ENCODE peak calls at places on chromosomes 4 and X, in six cellular contexts. G is K562, X is tibial nerve, Z is adrenal gland, Y is breast epithelium, K is IMR-90. I is an unnamed sample.

GRCh38 chr4:184596617-184597185 is 52.5 kb downstream of the CASP3 start:
- DNase-seq in G (peak; percentile 61), X (no peak), Z (no peak), Y (no peak), K (no peak), I (no peak)

GRCh38 chrX:41408576-41408975 is 38.6 kb upstream of the NYX start:
- DNase-seq in G (no peak), X (no peak), Z (no peak), Y (no peak), K (no peak), I (no peak)

GRCh38 chrX:19602866-19603620 is 87.7 kb upstream of the MAP3K15 start:
- DNase-seq in G (peak; percentile 37), X (no peak), Z (peak; percentile 62), Y (no peak), K (peak; percentile 82), I (no peak)

GRCh38 chrX:5876984-5877655 is 351.5 kb downstream of the NLGN4X start:
- DNase-seq in G (peak; percentile 8), X (no peak), Z (no peak), Y (no peak), K (no peak), I (no peak)

GRCh38 chrX:129786210-129786651 is 6.5 kb downstream of the SASH3 start:
- DNase-seq in G (peak; percentile 50), X (no peak), Z (no peak), Y (no peak), K (no peak), I (no peak)

GRCh38 chr4:12889054-12889453 is 595.1 kb downstream of the RAB28 start:
- DNase-seq in G (no peak), X (peak; percentile 14), Z (no peak), Y (no peak), K (no peak), I (peak; percentile 28)

GRCh38 chr4:144709793-144710525 is 64.0 kb downstream of the HHIP start:
- DNase-seq in G (no peak), X (peak; percentile 25), Z (no peak), Y (no peak), K (peak; percentile 66), I (no peak)

GRCh38 chrX:47500541-47500940 is 17.5 kb upstream of the ZNF41 start:
- DNase-seq in G (no peak), X (no peak), Z (no peak), Y (no peak), K (no peak), I (no peak)

GRCh38 chr4:157994863-157995262 is 178.0 kb downstream of the GASK1B start:
- DNase-seq in G (no peak), X (no peak), Z (no peak), Y (no peak), K (no peak), I (no peak)

GRCh38 chr4:15118281-15118680 is 116.0 kb downstream of the CPEB2 start:
- DNase-seq in G (no peak), X (no peak), Z (no peak), Y (no peak), K (no peak), I (no peak)

GRCh38 chr4:149095798-149096197 is 653.6 kb upstream of the NR3C2 start:
- DNase-seq in G (no peak), X (no peak), Z (no peak), Y (no peak), K (no peak), I (no peak)

GRCh38 chr4:117770269-117771087 is 263.8 kb upstream of the NDST3 start:
- DNase-seq in G (no peak), X (no peak), Z (no peak), Y (no peak), K (no peak), I (no peak)

GRCh38 chr4:86921608-86922252 is 13.1 kb upstream of the AFF1 start:
- DNase-seq in G (no peak), X (no peak), Z (peak; percentile 28), Y (no peak), K (no peak), I (no peak)

GRCh38 chrX:24838624-24839023 is 144.9 kb downstream of the POLA1 start:
- DNase-seq in G (peak; percentile 43), X (peak; percentile 48), Z (no peak), Y (no peak), K (peak; percentile 50), I (no peak)

GRCh38 chr4:186149872-186150271 is 41.5 kb upstream of the CYP4V2 start:
- DNase-seq in G (peak; percentile 58), X (peak; percentile 72), Z (peak; percentile 66), Y (no peak), K (no peak), I (peak; percentile 91)

GRCh38 chrX:136147966-136148365 is 633 bp downstream of the FHL1 start:
- DNase-seq in G (no peak), X (no peak), Z (no peak), Y (no peak), K (no peak), I (no peak)

GRCh38 chrX:129738466-129739308 is at the start of gene XPNPEP2:
- DNase-seq in G (no peak), X (peak; percentile 24), Z (no peak), Y (no peak), K (peak; percentile 18), I (no peak)

GRCh38 chr4:166895771-166896170 is 338.5 kb downstream of the SPOCK3 start:
- DNase-seq in G (no peak), X (no peak), Z (no peak), Y (no peak), K (no peak), I (no peak)

GRCh38 chrX:83997781-83998180 is 136.8 kb downstream of the CYLC1 start:
- DNase-seq in G (no peak), X (no peak), Z (no peak), Y (no peak), K (no peak), I (no peak)

GRCh38 chr4:113653871-113654270 is 107.7 kb downstream of the CAMK2D start:
- DNase-seq in G (no peak), X (no peak), Z (no peak), Y (no peak), K (no peak), I (no peak)

GRCh38 chr4:184355111-184355604 is 119.2 kb downstream of the IRF2 start:
- DNase-seq in G (peak; percentile 88), X (peak; percentile 72), Z (peak; percentile 88), Y (no peak), K (peak; percentile 93), I (no peak)

GRCh38 chr4:186029731-186030421 is 39.1 kb upstream of the TLR3 start:
- DNase-seq in G (no peak), X (peak; percentile 31), Z (peak; percentile 96), Y (peak; percentile 58), K (peak; percentile 5), I (peak; percentile 27)

GRCh38 chrX:26100421-26100920 is 37.7 kb upstream of the MAGEB18 start:
- DNase-seq in G (no peak), X (no peak), Z (no peak), Y (no peak), K (no peak), I (no peak)

GRCh38 chr4:106062452-106062875 is 167.2 kb downstream of the NPNT start:
- DNase-seq in G (peak; percentile 11), X (no peak), Z (no peak), Y (no peak), K (peak; percentile 70), I (no peak)

GRCh38 chrX:2698604-2699003 is 7.5 kb downstream of the CD99 start:
- DNase-seq in G (no peak), X (no peak), Z (no peak), Y (no peak), K (no peak), I (peak; percentile 31)

GRCh38 chrX:2697741-2698294 is 6.7 kb downstream of the CD99 start:
- DNase-seq in G (no peak), X (no peak), Z (no peak), Y (no peak), K (peak; percentile 74), I (peak; percentile 76)

GRCh38 chrX:2694868-2695267 is 3.8 kb downstream of the CD99 start:
- DNase-seq in G (no peak), X (no peak), Z (no peak), Y (no peak), K (no peak), I (no peak)

GRCh38 chrX:2696698-2697215 is 5.7 kb downstream of the CD99 start:
- DNase-seq in G (peak; percentile 40), X (no peak), Z (no peak), Y (no peak), K (peak; percentile 90), I (peak; percentile 68)

GRCh38 chrX:2697306-2697705 is 6.2 kb downstream of the CD99 start:
- DNase-seq in G (no peak), X (no peak), Z (no peak), Y (no peak), K (no peak), I (no peak)
- H3K4me3 ChIP-seq in G (no peak overlapping the region), X (no peak overlapping the region), Z (no peak overlapping the region), Y (peak overlapping the region; percentile 17), K (no peak overlapping the region), I (no peak overlapping the region)

DNA sequence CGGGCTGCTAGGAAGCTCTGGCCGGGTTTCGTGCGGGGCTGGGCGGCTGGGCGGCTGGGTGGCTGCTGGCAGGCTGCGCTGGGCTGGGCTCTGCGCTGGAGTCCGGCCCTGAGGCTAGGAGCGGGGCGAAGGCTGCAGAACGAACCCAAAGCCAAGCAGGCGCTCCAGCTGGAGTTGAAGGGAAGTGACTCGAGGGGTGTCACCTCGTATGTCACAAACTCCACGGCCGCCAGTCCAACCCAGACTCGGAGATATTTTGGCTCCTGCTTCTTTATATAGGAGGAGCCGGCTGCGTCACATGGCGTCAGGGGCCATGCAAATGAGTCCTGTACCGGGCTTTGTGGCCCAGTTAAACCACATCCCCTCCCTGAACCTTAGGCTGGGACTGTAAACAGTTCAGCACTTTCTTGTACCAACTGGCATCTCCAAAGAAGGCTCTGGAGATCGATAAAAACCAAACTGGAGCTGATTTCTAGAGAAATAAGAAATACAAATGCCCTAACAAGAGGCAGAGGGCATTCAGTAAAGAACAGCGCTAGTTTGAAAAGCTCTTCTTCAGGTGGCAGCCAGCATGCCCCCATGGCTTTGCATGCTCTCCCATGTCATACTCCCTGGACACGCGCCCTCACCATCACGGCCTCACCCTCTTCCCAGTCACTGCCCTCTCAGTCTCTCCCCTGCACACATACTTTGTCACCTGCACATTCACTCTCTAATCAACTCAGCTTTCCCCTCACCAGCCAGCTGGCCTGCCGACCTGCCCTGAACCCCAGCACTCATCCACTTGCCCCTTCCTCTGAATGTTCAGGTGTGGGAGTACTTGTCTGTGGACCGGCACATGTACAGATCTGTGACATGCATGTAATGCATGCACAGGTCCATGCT is 58.5 kb downstream of the TSC22D3 start:
- DNase-seq in G (no peak), X (peak; percentile 92), Z (peak; percentile 97), Y (peak; percentile 92), K (peak; percentile 63), I (peak; percentile 98)
- TF ChIP-seq POLR2A in G (no peak), X (peak; percentile 99), Z (peak; percentile 99), Y (peak; percentile 97), K (peak; percentile 95), I (no peak)

GRCh38 chr4:58658701-58659100 is 1548.5 kb upstream of the IGFBP7 start:
- DNase-seq in G (no peak), X (no peak), Z (no peak), Y (no peak), K (no peak), I (no peak)
- TF ChIP-seq CTCF in G (no peak), X (no peak), Z (no peak), Y (no peak), K (no peak), I (no peak)

DNA sequence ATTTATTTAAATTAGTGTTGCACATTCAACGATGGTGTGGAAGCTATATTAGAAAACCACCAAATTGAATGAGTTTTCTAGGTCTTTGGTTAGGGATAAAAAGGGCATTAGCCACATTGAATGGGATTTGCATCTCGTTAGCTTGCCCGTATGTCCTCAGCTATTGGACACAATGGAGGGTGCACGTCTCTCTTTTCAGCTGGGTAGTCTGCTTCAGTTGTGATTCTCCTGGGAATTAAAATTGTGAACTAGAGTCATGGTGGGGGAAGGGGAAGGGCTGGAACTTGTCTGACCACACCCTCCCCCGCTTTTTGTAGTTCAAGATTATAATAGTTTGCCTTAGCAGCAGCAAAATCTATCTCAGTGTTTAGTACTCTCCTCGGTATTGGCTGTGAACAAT is 23.3 kb downstream of the TRIM2 start:
- DNase-seq in G (no peak), X (no peak), Z (no peak), Y (no peak), K (no peak), I (no peak)
- H3K4me3 ChIP-seq in G (no peak overlapping the region), X (no peak overlapping the region), Z (no peak overlapping the region), Y (no peak overlapping the region), K (no peak overlapping the region), I (no peak overlapping the region)